ENCODE peak calls at places on chromosomes 16 and 17, in six cellular contexts. G, S, O, M, E and J are unnamed samples.

GRCh38 chr16:28538733-28539596 is at the start of gene NUPR1:
- DNase-seq in G (peak; percentile 97), S (no peak), O (no peak), M (no peak), E (peak; percentile 73), J (no peak)

GRCh38 chr17:31053076-31053475 is 41.7 kb upstream of the NF1 start:
- DNase-seq in G (no peak), S (no peak), O (no peak), M (peak; percentile 4), E (no peak), J (no peak)

GRCh38 chr17:3916013-3916696 is at the start of gene P2RX1:
- DNase-seq in G (no peak), S (no peak), O (no peak), M (no peak), E (no peak), J (no peak)

GRCh38 chr16:74573622-74574021 is 33.3 kb downstream of the GLG1 start:
- DNase-seq in G (no peak), S (no peak), O (no peak), M (no peak), E (no peak), J (no peak)

GRCh38 chr17:76354747-76355310 is 1.1 kb upstream of the PRPSAP1 start:
- DNase-seq in G (no peak), S (no peak), O (peak; percentile 48), M (no peak), E (no peak), J (no peak)

GRCh38 chr16:67653131-67654068 is 6.7 kb downstream of the ACD start:
- DNase-seq in G (no peak), S (no peak), O (no peak), M (no peak), E (peak; percentile 45), J (no peak)

GRCh38 chr17:82384730-82385429 is 13.3 kb downstream of the UTS2R start:
- DNase-seq in G (peak; percentile 41), S (no peak), O (no peak), M (peak; percentile 64), E (peak; percentile 22), J (peak; percentile 73)

GRCh38 chr16:84833542-84834402 is 14.0 kb downstream of the CRISPLD2 start:
- DNase-seq in G (no peak), S (no peak), O (no peak), M (no peak), E (no peak), J (no peak)

GRCh38 chr16:23071202-23072083 is 77.8 kb downstream of the USP31 start:
- DNase-seq in G (peak; percentile 37), S (no peak), O (no peak), M (no peak), E (no peak), J (peak; percentile 47)

GRCh38 chr17:62653831-62654829 is 26.7 kb downstream of the MRC2 start:
- DNase-seq in G (peak; percentile 38), S (peak; percentile 36), O (no peak), M (no peak), E (peak; percentile 77), J (peak; percentile 64)

GRCh38 chr17:62650587-62650986 is 23.1 kb downstream of the MRC2 start:
- DNase-seq in G (no peak), S (no peak), O (no peak), M (no peak), E (no peak), J (no peak)

GRCh38 chr17:62652251-62653001 is 25.0 kb downstream of the MRC2 start:
- DNase-seq in G (peak; percentile 75), S (peak; percentile 35), O (peak; percentile 72), M (no peak), E (peak; percentile 89), J (peak; percentile 58)

GRCh38 chr17:62656446-62656845 is 29.0 kb downstream of the MRC2 start:
- DNase-seq in G (no peak), S (no peak), O (no peak), M (no peak), E (no peak), J (no peak)

GRCh38 chr17:62653002-62653830 is 25.7 kb downstream of the MRC2 start:
- DNase-seq in G (peak; percentile 31), S (peak; percentile 77), O (peak; percentile 90), M (peak; percentile 95), E (peak; percentile 80), J (peak; percentile 48)
- H4K8ac ChIP-seq in G (peak overlapping the region; percentile 88), S (no peak overlapping the region), O (peak overlapping the region; percentile 92), M (no peak overlapping the region), E (peak overlapping the region; percentile 86), J (peak overlapping the region; percentile 61)

GRCh38 chr17:77432791-77433190 is 292.0 kb downstream of the SEC14L1 start:
- DNase-seq in G (no peak), S (no peak), O (no peak), M (no peak), E (no peak), J (no peak)
- H3K4me1 ChIP-seq in G (peaks cover 73% of the 10 kb centered on the region), S (peaks cover 65% of the 10 kb centered on the region), O (no peaks in the 10 kb centered on the region), M (peaks cover 11% of the 10 kb centered on the region), E (peaks cover 85% of the 10 kb centered on the region), J (peaks cover 21% of the 10 kb centered on the region)

GRCh38 chr17:79525793-79526677 is 84.8 kb downstream of the RBFOX3 start:
- DNase-seq in G (no peak), S (no peak), O (no peak), M (no peak), E (no peak), J (no peak)
- H4K91ac ChIP-seq in G (no peak overlapping the region), S (no peak overlapping the region), O (no peak overlapping the region), M (no peak overlapping the region), E (no peak overlapping the region), J (no peak overlapping the region)

GRCh38 chr17:17963066-17963465 is 9.1 kb downstream of the TOM1L2 start:
- DNase-seq in G (no peak), S (no peak), O (no peak), M (no peak), E (no peak), J (no peak)

GRCh38 chr17:17957584-17957916 is 14.7 kb downstream of the TOM1L2 start:
- DNase-seq in G (no peak), S (no peak), O (no peak), M (no peak), E (no peak), J (no peak)

GRCh38 chr17:17963694-17964436 is 8.3 kb downstream of the TOM1L2 start:
- DNase-seq in G (no peak), S (no peak), O (no peak), M (no peak), E (no peak), J (peak; percentile 52)

GRCh38 chr17:17960500-17961050 is 11.6 kb downstream of the TOM1L2 start:
- DNase-seq in G (no peak), S (no peak), O (no peak), M (no peak), E (no peak), J (peak; percentile 48)

DNA sequence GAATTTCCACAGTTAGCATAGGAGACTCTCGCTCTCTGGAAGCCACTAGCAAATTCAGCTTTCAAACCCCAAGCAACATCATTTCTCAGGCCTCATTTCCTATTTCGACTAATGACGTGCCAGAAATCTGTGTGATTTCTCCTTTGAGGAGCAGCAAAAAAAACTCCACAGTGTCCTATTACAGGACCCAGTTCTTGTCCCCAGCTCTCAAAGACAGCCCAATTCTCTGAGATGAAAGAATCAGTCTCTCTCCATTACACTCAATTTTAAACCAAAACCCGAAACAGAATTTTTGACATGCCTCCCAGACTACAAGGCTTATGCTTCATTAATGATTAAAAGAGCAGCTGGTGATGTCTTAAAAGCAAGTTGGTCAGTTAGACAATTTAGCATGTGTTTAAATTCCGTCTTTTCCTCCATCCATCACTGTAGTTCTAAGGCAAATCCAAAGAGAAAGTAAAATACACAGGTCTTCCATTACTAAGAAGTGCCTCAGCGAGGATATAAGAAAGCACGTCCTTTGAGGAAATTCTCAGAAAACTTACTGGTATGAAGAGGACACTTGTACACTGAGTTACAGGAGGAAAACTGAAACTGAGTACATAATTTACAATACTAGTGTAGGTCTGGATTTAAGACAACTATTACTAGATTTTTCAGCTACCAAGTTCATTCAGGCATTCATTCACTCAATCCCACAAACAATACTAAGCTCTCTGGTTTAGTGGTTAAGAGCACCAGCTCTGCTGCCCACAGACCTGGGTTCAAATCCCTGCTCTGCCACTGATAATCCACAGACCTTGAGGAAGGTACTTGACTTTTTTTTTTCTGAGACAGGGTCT is 12.5 kb downstream of the TOM1L2 start:
- DNase-seq in G (peak; percentile 69), S (no peak), O (no peak), M (no peak), E (peak; percentile 59), J (no peak)
- H4K8ac ChIP-seq in G (peak overlapping the region; percentile 68), S (no peak overlapping the region), O (no peak overlapping the region), M (no peak overlapping the region), E (no peak overlapping the region), J (peak overlapping the region; percentile 66)

GRCh38 chr17:7311110-7311698 is 3.8 kb downstream of the EIF5A start:
- DNase-seq in G (no peak), S (no peak), O (no peak), M (no peak), E (no peak), J (no peak)

GRCh38 chr17:7313890-7314718 is 1.1 kb downstream of the GPS2 start:
- DNase-seq in G (peak; percentile 38), S (no peak), O (no peak), M (no peak), E (peak; percentile 34), J (no peak)

GRCh38 chr17:7312432-7313027 is 2.6 kb downstream of the GPS2 start:
- DNase-seq in G (no peak), S (no peak), O (no peak), M (no peak), E (no peak), J (no peak)

GRCh38 chr17:7314719-7315569 is at the start of gene GPS2:
- DNase-seq in G (peak; percentile 71), S (peak; percentile 78), O (peak; percentile 96), M (peak; percentile 95), E (peak; percentile 80), J (peak; percentile 86)

DNA sequence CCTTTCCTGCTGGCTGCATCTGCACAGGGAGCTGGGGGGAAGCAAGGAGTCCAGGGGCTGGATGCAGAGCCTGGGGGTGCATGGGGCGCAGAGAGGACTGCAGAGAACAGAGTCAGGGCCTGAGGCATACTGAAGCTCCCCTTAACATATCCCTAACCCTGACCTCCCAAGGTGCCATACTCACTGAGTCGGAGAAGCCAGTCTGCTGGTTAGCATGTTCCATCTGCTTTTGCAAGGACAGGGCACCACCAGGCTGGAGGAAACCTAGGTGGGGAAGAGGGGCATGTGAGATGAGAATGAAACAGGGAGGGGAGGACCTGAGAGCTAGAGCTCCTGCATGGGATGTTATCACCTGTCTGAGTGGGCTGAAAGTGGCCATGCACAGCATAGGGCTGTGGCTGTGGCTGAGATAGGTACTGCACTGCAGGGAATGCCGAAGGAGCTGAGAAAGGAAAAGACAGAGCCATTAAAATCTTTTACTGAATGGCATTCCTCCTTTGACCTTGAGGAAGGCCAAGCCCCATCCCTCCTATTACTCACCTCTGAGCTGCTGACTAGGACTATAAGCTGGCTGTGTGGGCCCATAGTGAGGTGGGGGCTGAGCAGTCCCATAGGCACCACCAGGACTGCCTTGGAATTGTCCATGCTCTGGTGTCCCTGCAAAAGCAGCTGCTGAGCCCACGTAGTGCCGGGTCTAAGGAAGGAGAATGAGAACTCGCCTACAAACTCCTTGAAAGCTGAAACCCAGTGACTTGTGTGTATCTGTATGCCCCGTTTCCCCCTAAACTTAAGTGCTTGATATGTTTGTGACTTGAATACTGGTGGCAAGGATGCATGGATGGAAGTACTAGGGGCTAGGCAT is 1.9 kb downstream of the GPS2 start:
- DNase-seq in G (peak; percentile 2), S (no peak), O (peak; percentile 52), M (peak; percentile 60), E (no peak), J (no peak)
- H3K4me1 ChIP-seq in G (peaks cover 7% of the 10 kb centered on the region), S (peaks cover 18% of the 10 kb centered on the region), O (no peaks in the 10 kb centered on the region), M (peaks cover 2% of the 10 kb centered on the region), E (peaks cover 22% of the 10 kb centered on the region), J (peaks cover 7% of the 10 kb centered on the region)

GRCh38 chr16:83162791-83163190 is 536.0 kb downstream of the CDH13 start:
- DNase-seq in G (no peak), S (no peak), O (no peak), M (no peak), E (no peak), J (no peak)
- H4K91ac ChIP-seq in G (no peak overlapping the region), S (no peak overlapping the region), O (no peak overlapping the region), M (no peak overlapping the region), E (no peak overlapping the region), J (no peak overlapping the region)

GRCh38 chr17:46266656-46267544 is 28.0 kb upstream of the LRRC37A start:
- DNase-seq in G (peak; percentile 82), S (peak; percentile 92), O (peak; percentile 93), M (peak; percentile 86), E (peak; percentile 93), J (peak; percentile 73)
- H4K8ac ChIP-seq in G (peak overlapping the region; percentile 75), S (peak overlapping the region; percentile 43), O (peak overlapping the region; percentile 93), M (no peak overlapping the region), E (peak overlapping the region; percentile 79), J (peak overlapping the region; percentile 63)